ENCODE peak calls at places on chromosomes 5 and 9, in seven cellular contexts. Z is hepatocyte, N is osteoblast, G is endothelial cell of umbilical vein, K is OCI-LY7, T is K562, Y is HepG2. A is an unnamed sample.

GRCh38 chr5:43075319-43076293 is 35.5 kb upstream of the ANXA2R start:
- DNase-seq in Z (no peak), N (peak), G (peak), K (peak), T (peak), Y (no peak), A (no peak)

GRCh38 chr5:93076096-93076495 is 504.9 kb downstream of the NR2F1-AS1 start:
- DNase-seq in Z (no peak), N (no peak), G (no peak), K (no peak), T (no peak), Y (no peak), A (no peak)

GRCh38 chr5:50967388-50968039 is 301.1 kb downstream of the PARP8 start:
- DNase-seq in Z (peak), N (no peak), G (no peak), K (no peak), T (no peak), Y (no peak), A (no peak)

GRCh38 chr5:59768204-59769040 is 125.1 kb downstream of the PDE4D start:
- DNase-seq in Z (peak), N (no peak), G (peak), K (no peak), T (no peak), Y (peak), A (no peak)

GRCh38 chr5:103620851-103621547 is 58.4 kb upstream of the NUDT12 start:
- DNase-seq in Z (no peak), N (no peak), G (no peak), K (no peak), T (no peak), Y (no peak), A (no peak)

GRCh38 chr9:120381839-120382238 is 198.1 kb downstream of the CDK5RAP2 start:
- DNase-seq in Z (no peak), N (peak), G (no peak), K (no peak), T (no peak), Y (no peak), A (no peak)

GRCh38 chr9:115507148-115507547 is 389.2 kb upstream of the TNC start:
- DNase-seq in Z (no peak), N (no peak), G (no peak), K (no peak), T (no peak), Y (no peak), A (no peak)

GRCh38 chr9:91720313-91720712 is 229.7 kb downstream of the ROR2 start:
- DNase-seq in Z (no peak), N (peak), G (no peak), K (no peak), T (no peak), Y (no peak), A (no peak)

GRCh38 chr5:172905771-172906170 is 53.5 kb upstream of the RPL26L1 start:
- DNase-seq in Z (no peak), N (no peak), G (no peak), K (no peak), T (no peak), Y (no peak), A (no peak)

GRCh38 chr5:141845371-141845821 is 32.8 kb downstream of the PCDH1 start:
- DNase-seq in Z (no peak), N (no peak), G (no peak), K (peak), T (peak), Y (no peak), A (peak)

GRCh38 chr5:53425598-53426516 is 54.6 kb upstream of the FST start:
- DNase-seq in Z (peak), N (no peak), G (no peak), K (peak), T (peak), Y (peak), A (peak)

GRCh38 chr5:116571568-116572321 is 2.9 kb downstream of the SEMA6A start:
- DNase-seq in Z (peak), N (peak), G (no peak), K (no peak), T (no peak), Y (peak), A (no peak)

GRCh38 chr5:144230806-144231205 is 60.1 kb downstream of the KCTD16 start:
- DNase-seq in Z (no peak), N (no peak), G (no peak), K (no peak), T (no peak), Y (no peak), A (no peak)

GRCh38 chr9:38060688-38061087 is 8.3 kb downstream of the SHB start:
- DNase-seq in Z (no peak), N (no peak), G (no peak), K (no peak), T (no peak), Y (no peak), A (no peak)

GRCh38 chr5:173920866-173921265 is 32.7 kb downstream of the CPEB4 start:
- DNase-seq in Z (no peak), N (no peak), G (no peak), K (no peak), T (no peak), Y (no peak), A (no peak)

GRCh38 chr9:93567271-93567959 is 9.0 kb upstream of the PHF2 start:
- DNase-seq in Z (no peak), N (peak), G (no peak), K (peak), T (no peak), Y (no peak), A (peak)

DNA sequence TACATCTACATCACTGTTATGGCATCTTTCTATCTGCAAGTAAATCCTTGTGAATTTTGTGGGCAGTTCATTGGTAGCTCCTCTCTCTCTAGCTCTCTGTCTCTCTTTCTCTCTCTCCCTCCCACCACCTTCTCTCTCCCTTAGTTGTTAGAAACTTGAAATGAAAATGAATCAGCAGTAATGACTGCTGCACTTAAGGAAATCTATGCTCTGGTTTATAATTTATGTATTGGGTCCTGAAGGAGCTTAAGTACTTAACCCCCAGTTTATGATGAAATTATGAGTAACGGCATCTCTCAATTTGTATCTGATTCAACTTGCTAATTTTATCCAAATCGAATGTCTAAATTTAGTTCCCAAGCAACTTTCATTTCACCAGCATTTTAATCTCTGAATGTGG is 52.0 kb upstream of the PTGER4 start:
- DNase-seq in Z (no peak), N (peak), G (no peak), K (no peak), T (no peak), Y (no peak), A (no peak)
- H2AFZ ChIP-seq in Z (no peak), N (peak), G (no peak), K (no peak), T (no peak), Y (no peak), A (no peak)

GRCh38 chr9:98707158-98708102 is 1.3 kb downstream of the GABBR2 start:
- DNase-seq in Z (peak), N (peak), G (peak), K (no peak), T (peak), Y (peak), A (no peak)
- TF ChIP-seq CTCF in Z (peak), N (peak), G (peak), K (peak), T (peak), Y (peak), A (no peak)

GRCh38 chr5:170268153-170268689 is 29.4 kb downstream of the LCP2 start:
- DNase-seq in Z (no peak), N (no peak), G (no peak), K (no peak), T (no peak), Y (no peak), A (no peak)
- H2AFZ ChIP-seq in Z (no peak), N (peak), G (peak), K (peak), T (peak), Y (no peak), A (no peak)

GRCh38 chr5:39689919-39690318 is 265.1 kb upstream of the DAB2 start:
- DNase-seq in Z (no peak), N (no peak), G (no peak), K (no peak), T (no peak), Y (no peak), A (no peak)

GRCh38 chr5:39697891-39698290 is 273.1 kb upstream of the DAB2 start:
- DNase-seq in Z (no peak), N (no peak), G (no peak), K (no peak), T (no peak), Y (no peak), A (no peak)

GRCh38 chr5:39696672-39697398 is 272.1 kb upstream of the DAB2 start:
- DNase-seq in Z (no peak), N (no peak), G (no peak), K (no peak), T (no peak), Y (no peak), A (no peak)

GRCh38 chr5:39691136-39691535 is 266.4 kb upstream of the DAB2 start:
- DNase-seq in Z (no peak), N (no peak), G (no peak), K (no peak), T (no peak), Y (no peak), A (no peak)

GRCh38 chr5:39691993-39692392 is 267.2 kb upstream of the DAB2 start:
- DNase-seq in Z (no peak), N (no peak), G (peak), K (no peak), T (no peak), Y (no peak), A (no peak)
- TF ChIP-seq CTCF in Z (peak), N (peak), G (no peak), K (no peak), T (peak), Y (peak), A (no peak)

DNA sequence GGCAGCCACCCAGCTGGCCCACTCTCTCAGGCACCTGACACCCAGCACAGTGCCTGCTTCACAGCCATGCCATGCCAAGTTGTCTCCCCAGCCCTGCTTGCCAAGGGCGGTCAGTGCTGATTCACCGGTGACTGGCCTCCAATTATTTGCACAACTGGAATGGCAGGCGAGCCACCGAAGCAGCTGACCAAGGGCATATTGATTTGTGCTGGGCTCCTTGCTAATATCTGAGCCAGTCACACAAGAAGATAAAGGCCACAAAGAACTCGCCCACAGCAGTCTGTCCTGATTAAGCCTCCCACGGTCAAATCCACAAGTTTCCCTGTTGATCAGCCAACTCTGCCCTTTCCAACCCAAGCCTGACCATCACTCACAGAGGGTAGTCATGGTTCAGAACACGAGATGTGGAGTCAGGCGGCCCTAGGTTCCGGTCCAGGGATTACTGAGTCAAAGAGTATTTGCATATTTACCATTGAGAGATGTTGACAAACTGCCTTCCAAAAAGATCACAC is 6.4 kb upstream of the EEIG1 start:
- DNase-seq in Z (peak), N (peak), G (no peak), K (no peak), T (no peak), Y (peak), A (no peak)
- H2AFZ ChIP-seq in Z (no peak), N (peak), G (no peak), K (peak), T (no peak), Y (peak), A (no peak)

DNA sequence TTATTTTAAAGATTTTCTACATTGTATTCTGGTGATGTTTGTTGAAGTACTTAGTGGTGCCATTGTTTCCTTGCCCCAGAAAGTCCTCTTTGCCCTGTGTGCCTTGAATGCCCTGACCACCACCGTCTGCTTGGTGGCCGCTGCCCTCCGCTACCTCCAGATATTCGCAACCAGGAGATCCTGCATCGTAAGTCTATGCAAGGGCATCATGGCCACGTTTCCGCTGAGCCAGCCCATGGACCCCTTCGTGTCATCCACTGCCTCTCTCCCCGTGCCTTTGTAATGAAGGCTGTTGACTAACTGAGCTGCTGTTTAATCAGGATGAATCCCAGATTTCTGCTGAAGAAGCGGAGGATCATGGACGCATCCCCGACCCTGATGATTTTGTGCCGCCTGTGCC is 52.3 kb downstream of the ENTREP1 start:
- DNase-seq in Z (no peak), N (no peak), G (no peak), K (no peak), T (no peak), Y (no peak), A (no peak)
- TF ChIP-seq CTCF in Z (no peak), N (no peak), G (no peak), K (no peak), T (no peak), Y (no peak), A (no peak)

DNA sequence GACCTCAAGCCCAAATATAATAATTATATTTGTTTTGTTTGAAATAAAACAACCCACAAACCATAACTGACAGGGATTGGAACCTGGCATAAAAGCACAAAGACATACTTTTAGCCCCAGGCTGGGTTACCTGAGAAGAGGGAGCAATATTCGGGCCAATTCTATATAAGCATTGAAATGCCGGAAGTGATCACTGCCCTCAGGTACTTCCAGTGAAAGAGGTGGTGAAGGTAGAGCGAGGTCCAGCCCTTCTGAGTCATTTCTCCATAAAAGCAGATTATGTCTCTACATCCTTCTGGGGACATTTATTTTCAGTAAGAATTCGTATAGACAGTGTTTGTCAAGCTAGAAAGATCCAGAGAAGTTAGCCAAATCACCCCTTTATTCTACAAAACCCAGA is 59.6 kb downstream of the GCNT4 start:
- DNase-seq in Z (no peak), N (no peak), G (no peak), K (no peak), T (no peak), Y (no peak), A (no peak)
- H2AFZ ChIP-seq in Z (no peak), N (no peak), G (no peak), K (no peak), T (no peak), Y (no peak), A (no peak)